ENCODE peak calls at places on chromosomes 12 and 14, in ten cellular contexts. Y, U, D, H, W, Z, R, V, T and E are unnamed samples.

GRCh38 chr14:90922141-90922540 is 105.9 kb upstream of the TTC7B start:
- DNase-seq in Y (no peak), U (no peak), D (no peak), H (no peak), W (no peak), Z (no peak), R (no peak), V (no peak), T (no peak), E (no peak)

GRCh38 chr14:44846232-44846824 is 115.4 kb downstream of the KLHL28 start:
- DNase-seq in Y (peak; percentile 73), U (peak; percentile 15), D (no peak), H (no peak), W (no peak), Z (no peak), R (peak; percentile 72), V (peak; percentile 57), T (no peak), E (peak; percentile 10)

GRCh38 chr14:59407246-59407615 is 57.9 kb downstream of the GPR135 start:
- DNase-seq in Y (peak; percentile 95), U (no peak), D (no peak), H (no peak), W (no peak), Z (no peak), R (peak; percentile 95), V (peak; percentile 96), T (peak; percentile 81), E (peak; percentile 87)

GRCh38 chr14:88322505-88323085 is 474 bp downstream of the KCNK10 start:
- DNase-seq in Y (peak; percentile 1), U (no peak), D (no peak), H (no peak), W (no peak), Z (no peak), R (no peak), V (no peak), T (no peak), E (no peak)

GRCh38 chr14:105487986-105488777 is 1.5 kb downstream of the CRIP1 start:
- DNase-seq in Y (no peak), U (no peak), D (peak; percentile 39), H (no peak), W (no peak), Z (peak; percentile 70), R (no peak), V (no peak), T (no peak), E (no peak)

GRCh38 chr12:19707948-19708409 is 268.7 kb downstream of the AEBP2 start:
- DNase-seq in Y (peak; percentile 33), U (no peak), D (no peak), H (no peak), W (no peak), Z (no peak), R (no peak), V (peak; percentile 56), T (no peak), E (peak; percentile 63)

GRCh38 chr14:50941151-50941550 is 3.1 kb downstream of the PYGL start:
- DNase-seq in Y (no peak), U (no peak), D (no peak), H (no peak), W (no peak), Z (no peak), R (peak; percentile 48), V (no peak), T (peak; percentile 79), E (no peak)

GRCh38 chr14:76780875-76781647 is 19.8 kb downstream of the VASH1 start:
- DNase-seq in Y (no peak), U (no peak), D (no peak), H (no peak), W (peak; percentile 53), Z (no peak), R (peak; percentile 51), V (peak; percentile 25), T (no peak), E (no peak)

DNA sequence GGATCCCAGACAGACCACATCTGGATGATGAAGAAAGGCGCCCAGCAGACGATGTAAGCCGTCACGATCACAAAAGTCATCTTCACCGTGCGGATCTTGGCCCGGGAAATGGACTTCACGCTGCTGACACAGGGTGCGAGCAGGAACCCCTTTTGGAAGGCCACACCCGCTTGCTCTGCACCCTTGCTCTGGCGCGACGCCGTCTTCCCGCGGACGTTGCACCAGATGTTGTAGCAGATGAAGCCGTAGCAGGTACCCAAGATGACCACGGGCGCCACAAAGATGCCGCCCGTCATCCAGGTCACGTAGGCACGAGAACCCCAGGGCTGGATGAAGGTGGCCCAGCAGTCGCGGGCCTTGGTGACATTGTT is 1.1 kb downstream of the AVPR1A start:
- DNase-seq in Y (no peak), U (no peak), D (no peak), H (no peak), W (peak; percentile 36), Z (no peak), R (no peak), V (no peak), T (no peak), E (no peak)
- H3K4me3 ChIP-seq in Y (no peak overlapping the region), U (no peak overlapping the region), D (no peak overlapping the region), H (no peak overlapping the region), W (no peak overlapping the region), Z (peak overlapping the region; percentile 33), R (no peak overlapping the region), V (no peak overlapping the region), T (no peak overlapping the region), E (no peak overlapping the region)

GRCh38 chr14:103856105-103856504 is 8.7 kb upstream of the PPP1R13B start:
- DNase-seq in Y (no peak), U (no peak), D (no peak), H (no peak), W (no peak), Z (no peak), R (no peak), V (no peak), T (no peak), E (no peak)
- H3K4me3 ChIP-seq in Y (no peak overlapping the region), U (no peak overlapping the region), D (no peak overlapping the region), H (no peak overlapping the region), W (no peak overlapping the region), Z (no peak overlapping the region), R (no peak overlapping the region), V (no peak overlapping the region), T (no peak overlapping the region), E (no peak overlapping the region)

GRCh38 chr12:104467346-104467837 is 10.6 kb downstream of the CHST11 start:
- DNase-seq in Y (no peak), U (no peak), D (no peak), H (no peak), W (no peak), Z (no peak), R (no peak), V (no peak), T (no peak), E (no peak)

GRCh38 chr12:104464899-104465298 is 8.2 kb downstream of the CHST11 start:
- DNase-seq in Y (no peak), U (no peak), D (no peak), H (no peak), W (no peak), Z (no peak), R (no peak), V (no peak), T (no peak), E (no peak)

GRCh38 chr12:104469066-104469465 is 12.3 kb downstream of the CHST11 start:
- DNase-seq in Y (no peak), U (no peak), D (no peak), H (no peak), W (no peak), Z (no peak), R (no peak), V (no peak), T (no peak), E (no peak)

GRCh38 chr12:104465379-104465778 is 8.6 kb downstream of the CHST11 start:
- DNase-seq in Y (no peak), U (no peak), D (no peak), H (no peak), W (no peak), Z (no peak), R (no peak), V (no peak), T (no peak), E (no peak)

DNA sequence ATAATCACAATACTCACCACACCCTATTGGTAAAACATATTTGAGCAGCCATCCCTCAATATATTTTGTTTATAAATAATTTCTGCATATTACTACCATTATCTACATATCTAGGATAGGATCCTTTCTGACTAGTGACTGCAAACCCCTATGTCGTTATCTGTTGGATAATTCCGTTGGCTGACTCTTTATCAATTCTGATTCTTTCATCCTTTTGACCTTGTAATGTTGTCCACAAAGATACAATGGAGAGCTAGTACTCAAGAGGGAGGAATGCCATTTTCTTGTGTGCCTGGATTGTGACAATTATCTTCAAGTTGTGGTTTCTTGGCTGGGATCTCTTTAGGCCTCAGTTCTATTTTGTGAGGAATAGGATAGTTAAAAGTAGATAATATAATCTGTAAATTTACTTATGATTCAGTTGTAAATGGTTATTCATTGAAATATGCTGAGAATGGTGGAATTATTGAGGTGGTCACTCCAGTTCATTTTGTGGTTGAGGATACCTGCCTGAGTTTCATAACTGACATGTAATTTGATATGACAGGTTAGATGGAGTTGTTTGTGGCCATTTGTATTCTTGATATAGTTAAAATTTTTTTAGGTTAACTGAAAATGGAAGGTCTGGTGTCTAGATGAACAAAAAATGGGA is 10.1 kb downstream of the CHST11 start:
- DNase-seq in Y (no peak), U (no peak), D (no peak), H (no peak), W (no peak), Z (no peak), R (no peak), V (no peak), T (no peak), E (no peak)
- H3K4me3 ChIP-seq in Y (no peak overlapping the region), U (no peak overlapping the region), D (no peak overlapping the region), H (peak overlapping the region; percentile 9), W (no peak overlapping the region), Z (no peak overlapping the region), R (no peak overlapping the region), V (no peak overlapping the region), T (no peak overlapping the region), E (no peak overlapping the region)

GRCh38 chr12:50659690-50660424 is 104.0 kb upstream of the ATF1 start:
- DNase-seq in Y (no peak), U (peak; percentile 56), D (no peak), H (no peak), W (no peak), Z (peak; percentile 19), R (no peak), V (no peak), T (no peak), E (no peak)

GRCh38 chr12:50660425-50660822 is 103.5 kb upstream of the ATF1 start:
- DNase-seq in Y (no peak), U (no peak), D (no peak), H (no peak), W (no peak), Z (no peak), R (no peak), V (no peak), T (no peak), E (no peak)

GRCh38 chr12:50662121-50662480 is 101.8 kb upstream of the ATF1 start:
- DNase-seq in Y (no peak), U (no peak), D (no peak), H (no peak), W (no peak), Z (no peak), R (peak; percentile 24), V (no peak), T (no peak), E (no peak)

GRCh38 chr12:50659260-50659659 is 104.6 kb upstream of the ATF1 start:
- DNase-seq in Y (no peak), U (no peak), D (no peak), H (no peak), W (no peak), Z (no peak), R (no peak), V (no peak), T (no peak), E (no peak)

DNA sequence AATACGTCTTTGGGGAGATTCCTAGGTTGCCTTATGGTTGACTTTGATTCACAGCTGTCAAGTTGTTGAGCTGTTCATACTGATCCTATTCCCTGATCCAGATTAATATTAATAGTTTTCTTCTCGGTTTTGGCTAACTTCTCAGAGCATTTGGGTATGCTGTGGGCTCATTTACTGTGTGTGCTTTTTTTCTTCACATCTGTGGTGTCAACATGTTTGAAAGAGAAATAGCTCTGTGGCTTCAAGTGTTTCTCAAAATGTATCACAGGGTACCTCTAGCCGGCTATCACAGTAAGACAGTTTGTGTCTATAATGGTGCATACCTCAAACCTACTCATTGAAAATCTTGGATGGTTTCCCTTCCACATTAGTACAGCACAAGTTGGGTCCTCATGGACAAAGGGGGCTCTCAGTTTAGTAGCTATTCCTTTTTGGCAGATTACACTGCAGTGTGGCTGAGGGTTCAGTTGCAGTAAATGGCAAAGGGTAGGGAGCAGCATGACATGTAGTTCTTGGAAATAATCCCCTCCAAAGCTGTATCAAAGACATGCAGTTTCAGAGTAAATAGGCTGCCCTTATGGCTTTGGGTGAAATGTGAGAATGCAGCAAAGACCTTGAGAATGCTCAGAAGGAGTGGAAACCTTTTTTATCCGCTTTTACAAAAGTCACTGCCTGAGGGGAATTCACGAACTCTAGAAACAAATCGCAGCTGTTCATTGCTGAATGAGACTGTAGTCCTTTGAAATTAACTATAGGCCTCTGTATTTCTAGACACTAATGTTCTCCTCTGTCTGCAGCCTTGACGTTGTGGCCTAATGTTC is 102.4 kb upstream of the ATF1 start:
- DNase-seq in Y (no peak), U (no peak), D (no peak), H (no peak), W (no peak), Z (no peak), R (no peak), V (no peak), T (no peak), E (peak; percentile 5)
- H3K4me3 ChIP-seq in Y (no peak overlapping the region), U (no peak overlapping the region), D (no peak overlapping the region), H (no peak overlapping the region), W (no peak overlapping the region), Z (no peak overlapping the region), R (no peak overlapping the region), V (no peak overlapping the region), T (no peak overlapping the region), E (no peak overlapping the region)